ENCODE peak calls at places on chromosomes 6 and 20, in four cellular contexts. One of them, this sample, is unnamed.
A peak's percentile ranks its signal among the peaks of the same experiment; 100 is the strongest.

GRCh38 chr6:46376562-46376969 is 114.7 kb downstream of the RCAN2 start:
- DNase-seq in A549: no peak
- DNase-seq in GM04504: no peak
- DNase-seq in stimulated activated CD8-positive, alpha-beta memory T cell treated with anti-CD3 and anti-CD28 coated beads, Interleukin-2, amount 100 ng/mL, for 1 hour: no peak
- DNase-seq in this sample: peak; percentile 40

GRCh38 chr20:3168079-3168828 is 5.1 kb downstream of the LZTS3 start:
- DNase-seq in A549: no peak
- DNase-seq in GM04504: no peak
- DNase-seq in stimulated activated CD8-positive, alpha-beta memory T cell treated with anti-CD3 and anti-CD28 coated beads, Interleukin-2, amount 100 ng/mL, for 1 hour: no peak
- DNase-seq in this sample: no peak

GRCh38 chr6:22113046-22113766 is 183.6 kb downstream of the PRL start:
- DNase-seq in A549: peak; percentile 55
- DNase-seq in GM04504: peak; percentile 81
- DNase-seq in stimulated activated CD8-positive, alpha-beta memory T cell treated with anti-CD3 and anti-CD28 coated beads, Interleukin-2, amount 100 ng/mL, for 1 hour: no peak
- DNase-seq in this sample: no peak

GRCh38 chr6:37919417-37920157 is 100.1 kb downstream of the ZFAND3 start:
- DNase-seq in A549: no peak
- DNase-seq in GM04504: peak; percentile 30
- DNase-seq in stimulated activated CD8-positive, alpha-beta memory T cell treated with anti-CD3 and anti-CD28 coated beads, Interleukin-2, amount 100 ng/mL, for 1 hour: no peak
- DNase-seq in this sample: no peak

GRCh38 chr20:3199976-3200755 is 4.3 kb downstream of the DDRGK1 start:
- DNase-seq in A549: no peak
- DNase-seq in GM04504: no peak
- DNase-seq in stimulated activated CD8-positive, alpha-beta memory T cell treated with anti-CD3 and anti-CD28 coated beads, Interleukin-2, amount 100 ng/mL, for 1 hour: no peak
- DNase-seq in this sample: no peak

GRCh38 chr20:56628873-56629463 is at the start of gene TFAP2C:
- DNase-seq in A549: peak; percentile 89
- DNase-seq in GM04504: peak; percentile 69
- DNase-seq in stimulated activated CD8-positive, alpha-beta memory T cell treated with anti-CD3 and anti-CD28 coated beads, Interleukin-2, amount 100 ng/mL, for 1 hour: no peak
- DNase-seq in this sample: no peak

GRCh38 chr6:26304213-26305096 is 60.5 kb upstream of the BTN3A2 start:
- DNase-seq in A549: no peak
- DNase-seq in GM04504: no peak
- DNase-seq in stimulated activated CD8-positive, alpha-beta memory T cell treated with anti-CD3 and anti-CD28 coated beads, Interleukin-2, amount 100 ng/mL, for 1 hour: no peak
- DNase-seq in this sample: no peak

GRCh38 chr20:2762578-2763131 is 37.8 kb downstream of the CPXM1 start:
- DNase-seq in A549: no peak
- DNase-seq in GM04504: no peak
- DNase-seq in stimulated activated CD8-positive, alpha-beta memory T cell treated with anti-CD3 and anti-CD28 coated beads, Interleukin-2, amount 100 ng/mL, for 1 hour: no peak
- DNase-seq in this sample: no peak

GRCh38 chr20:51628533-51629398 is 86.2 kb upstream of the NFATC2 start:
- DNase-seq in A549: no peak
- DNase-seq in GM04504: peak; percentile 49
- DNase-seq in stimulated activated CD8-positive, alpha-beta memory T cell treated with anti-CD3 and anti-CD28 coated beads, Interleukin-2, amount 100 ng/mL, for 1 hour: no peak
- DNase-seq in this sample: no peak

GRCh38 chr20:51826372-51826771 is 24.1 kb upstream of the SALL4 start:
- DNase-seq in A549: no peak
- DNase-seq in GM04504: no peak
- DNase-seq in stimulated activated CD8-positive, alpha-beta memory T cell treated with anti-CD3 and anti-CD28 coated beads, Interleukin-2, amount 100 ng/mL, for 1 hour: no peak
- DNase-seq in this sample: no peak

GRCh38 chr20:18692453-18692852 is 104.6 kb downstream of the DTD1 start:
- DNase-seq in A549: no peak
- DNase-seq in GM04504: no peak
- DNase-seq in stimulated activated CD8-positive, alpha-beta memory T cell treated with anti-CD3 and anti-CD28 coated beads, Interleukin-2, amount 100 ng/mL, for 1 hour: no peak
- DNase-seq in this sample: no peak

GRCh38 chr20:4014031-4014474 is 1.3 kb downstream of the RNF24 start:
- DNase-seq in A549: peak; percentile 73
- DNase-seq in GM04504: peak; percentile 73
- DNase-seq in stimulated activated CD8-positive, alpha-beta memory T cell treated with anti-CD3 and anti-CD28 coated beads, Interleukin-2, amount 100 ng/mL, for 1 hour: no peak
- DNase-seq in this sample: no peak

GRCh38 chr6:44561832-44562496 is 174.5 kb downstream of the CDC5L start:
- DNase-seq in A549: no peak
- DNase-seq in GM04504: no peak
- DNase-seq in stimulated activated CD8-positive, alpha-beta memory T cell treated with anti-CD3 and anti-CD28 coated beads, Interleukin-2, amount 100 ng/mL, for 1 hour: no peak
- DNase-seq in this sample: no peak

GRCh38 chr20:36493801-36494114 is 47.6 kb upstream of the MYL9 start:
- DNase-seq in A549: no peak
- DNase-seq in GM04504: peak; percentile 76
- DNase-seq in stimulated activated CD8-positive, alpha-beta memory T cell treated with anti-CD3 and anti-CD28 coated beads, Interleukin-2, amount 100 ng/mL, for 1 hour: no peak
- DNase-seq in this sample: no peak

GRCh38 chr20:49287555-49288249 is 9.8 kb upstream of the ZNFX1 start:
- DNase-seq in A549: no peak
- DNase-seq in GM04504: no peak
- DNase-seq in stimulated activated CD8-positive, alpha-beta memory T cell treated with anti-CD3 and anti-CD28 coated beads, Interleukin-2, amount 100 ng/mL, for 1 hour: no peak
- DNase-seq in this sample: no peak

GRCh38 chr20:47551841-47552240 is 50.2 kb downstream of the NCOA3 start:
- DNase-seq in A549: peak; percentile 37
- DNase-seq in GM04504: no peak
- DNase-seq in stimulated activated CD8-positive, alpha-beta memory T cell treated with anti-CD3 and anti-CD28 coated beads, Interleukin-2, amount 100 ng/mL, for 1 hour: no peak
- DNase-seq in this sample: no peak

GRCh38 chr6:127539292-127539691 is 20.2 kb upstream of the MTCL3 start:
- DNase-seq in A549: no peak
- DNase-seq in GM04504: no peak
- DNase-seq in stimulated activated CD8-positive, alpha-beta memory T cell treated with anti-CD3 and anti-CD28 coated beads, Interleukin-2, amount 100 ng/mL, for 1 hour: no peak
- DNase-seq in this sample: no peak

GRCh38 chr6:85544776-85545175 is 48.9 kb downstream of the SNX14 start:
- DNase-seq in A549: no peak
- DNase-seq in GM04504: no peak
- DNase-seq in stimulated activated CD8-positive, alpha-beta memory T cell treated with anti-CD3 and anti-CD28 coated beads, Interleukin-2, amount 100 ng/mL, for 1 hour: no peak
- DNase-seq in this sample: no peak

GRCh38 chr6:148760568-148761531 is 14.0 kb downstream of the UST start:
- DNase-seq in A549: no peak
- DNase-seq in GM04504: peak; percentile 86
- DNase-seq in stimulated activated CD8-positive, alpha-beta memory T cell treated with anti-CD3 and anti-CD28 coated beads, Interleukin-2, amount 100 ng/mL, for 1 hour: peak; percentile 23
- DNase-seq in this sample: peak; percentile 64

GRCh38 chr6:1390805-1391511 is 1.6 kb downstream of the FOXF2 start:
- DNase-seq in A549: no peak
- DNase-seq in GM04504: no peak
- DNase-seq in stimulated activated CD8-positive, alpha-beta memory T cell treated with anti-CD3 and anti-CD28 coated beads, Interleukin-2, amount 100 ng/mL, for 1 hour: no peak
- DNase-seq in this sample: no peak